ENCODE peak calls at places on chromosome 4, in five cellular contexts. R is brain microvascular endothelial cell, G is fibroblast of the aortic adventitia, O is DMS 273 treated with DMSO at 0.1 percent for 48 hours, K is dermis microvascular lymphatic vessel endothelial cell. E is an unnamed sample.
A peak's percentile ranks its signal among the peaks of the same experiment; 100 is the strongest.

GRCh38 chr4:39044947-39045734 is 12.9 kb upstream of the TMEM156 start:
- DNase-seq in R (no peak), G (peak; percentile 34), O (no peak), K (peak; percentile 12), E (peak; percentile 12)

GRCh38 chr4:152398060-152398459 is 137.8 kb downstream of the FBXW7 start:
- DNase-seq in R (no peak), G (peak; percentile 31), O (no peak), K (no peak), E (no peak)

GRCh38 chr4:106301393-106302084 is 14.5 kb downstream of the TBCK start:
- DNase-seq in R (peak; percentile 33), G (peak; percentile 73), O (no peak), K (no peak), E (no peak)

GRCh38 chr4:1019726-1020470 is 8.5 kb downstream of the FGFRL1 start:
- DNase-seq in R (no peak), G (no peak), O (no peak), K (no peak), E (no peak)

GRCh38 chr4:48295116-48295515 is 25.5 kb upstream of the TEC start:
- DNase-seq in R (no peak), G (peak; percentile 61), O (no peak), K (no peak), E (no peak)

GRCh38 chr4:101334963-101335572 is 12.3 kb downstream of the PPP3CA start:
- DNase-seq in R (no peak), G (peak; percentile 48), O (no peak), K (no peak), E (no peak)

GRCh38 chr4:189084671-189085070 is 856.0 kb upstream of the FRG1 start:
- DNase-seq in R (no peak), G (no peak), O (no peak), K (no peak), E (no peak)

GRCh38 chr4:169151671-169152070 is 119.1 kb downstream of the SH3RF1 start:
- DNase-seq in R (no peak), G (peak; percentile 73), O (no peak), K (no peak), E (no peak)

GRCh38 chr4:143335979-143336827 is 473 bp upstream of the GAB1 start:
- DNase-seq in R (peak; percentile 82), G (peak; percentile 92), O (peak; percentile 53), K (peak; percentile 71), E (peak; percentile 90)

GRCh38 chr4:152778656-152779512 is 646 bp downstream of the TIGD4 start:
- DNase-seq in R (peak; percentile 5), G (peak; percentile 29), O (no peak), K (no peak), E (peak; percentile 59)